ENCODE peak calls at places on chromosomes 13 and 19, in six cellular contexts. J is GM12878, Y is A549, I is IMR-90, U is K562, N is SK-N-SH. P is an unnamed sample.

GRCh38 chr19:55666343-55667005 is 8.6 kb upstream of the EPN1 start:
- DNase-seq in I (no peak), Y (no peak), J (no peak), N (no peak), U (no peak), P (no peak)

GRCh38 chr13:80551650-80552497 is 210.9 kb upstream of the SPRY2 start:
- DNase-seq in N (no peak), J (no peak), I (no peak), Y (no peak), U (peak; percentile 13), P (no peak)

GRCh38 chr19:12353375-12353774 is 12.1 kb downstream of the ZNF442 start:
- DNase-seq in J (no peak), N (no peak), U (no peak), I (no peak), Y (no peak), P (no peak)

GRCh38 chr13:46570273-46570672 is 17.3 kb downstream of the LRCH1 start:
- DNase-seq in U (no peak), I (no peak), N (no peak), Y (no peak), J (no peak), P (no peak)

GRCh38 chr19:4064073-4064550 is 2.6 kb downstream of the ZBTB7A start:
- DNase-seq in I (peak; percentile 37), Y (no peak), U (no peak), N (peak; percentile 63), J (no peak), P (no peak)

GRCh38 chr13:83065136-83065535 is 817.1 kb downstream of the SLITRK1 start:
- DNase-seq in N (no peak), I (peak; percentile 63), J (no peak), U (no peak), Y (no peak), P (no peak)

GRCh38 chr13:32267836-32268439 is 47.2 kb downstream of the ZAR1L start:
- DNase-seq in U (peak; percentile 8), N (no peak), Y (no peak), I (no peak), J (no peak), P (peak; percentile 90)

GRCh38 chr19:45475537-45476348 is 7.9 kb downstream of the FOSB start:
- DNase-seq in J (no peak), N (no peak), I (peak; percentile 32), U (no peak), Y (peak; percentile 74), P (no peak)

GRCh38 chr19:30153326-30154210 is 211.5 kb downstream of the URI1 start:
- DNase-seq in J (peak; percentile 34), U (no peak), Y (no peak), I (no peak), N (peak; percentile 85), P (no peak)

GRCh38 chr13:110525328-110526319 is 35.9 kb downstream of the RAB20 start:
- DNase-seq in N (no peak), I (no peak), U (no peak), J (peak; percentile 35), Y (no peak), P (no peak)

GRCh38 chr13:39417643-39418042 is 185.3 kb downstream of the LHFPL6 start:
- DNase-seq in J (no peak), Y (no peak), N (no peak), U (no peak), I (peak; percentile 72), P (peak; percentile 47)

GRCh38 chr13:48946163-48946562 is 29.5 kb upstream of the FNDC3A start:
- DNase-seq in Y (no peak), U (no peak), I (no peak), J (no peak), N (no peak), P (no peak)

GRCh38 chr19:2242811-2243210 is 6.2 kb downstream of the SF3A2 start:
- DNase-seq in U (no peak), N (no peak), Y (no peak), J (no peak), I (no peak), P (no peak)

GRCh38 chr13:20182231-20182846 is 10.4 kb downstream of the GJB2 start:
- DNase-seq in J (peak; percentile 35), N (peak; percentile 84), Y (peak; percentile 71), U (peak; percentile 51), I (peak; percentile 80), P (no peak)

GRCh38 chr19:51689751-51690358 is 3.3 kb upstream of the SPACA6 start:
- DNase-seq in U (peak; percentile 39), J (no peak), I (no peak), Y (peak; percentile 87), N (peak; percentile 77), P (no peak)

GRCh38 chr19:38194061-38194701 is 29.8 kb downstream of the DPF1 start:
- DNase-seq in I (no peak), Y (peak; percentile 78), N (no peak), U (no peak), J (no peak), P (no peak)

GRCh38 chr19:37007587-37008220 is 70.5 kb upstream of the ZNF420 start:
- DNase-seq in J (no peak), U (peak; percentile 52), I (no peak), N (peak; percentile 28), Y (peak; percentile 61), P (no peak)

GRCh38 chr19:33226550-33227241 is 1.0 kb upstream of the SLC7A10 start:
- DNase-seq in N (peak; percentile 85), Y (peak; percentile 67), U (no peak), J (no peak), I (no peak), P (peak; percentile 87)
- TF ChIP-seq RAD21 in N (no peak), Y (no peak), U (no peak), J (no peak), I (no peak), P (no peak)

GRCh38 chr13:113179374-113180230 is 21.2 kb downstream of the PROZ start:
- DNase-seq in N (no peak), J (no peak), U (no peak), Y (no peak), I (peak; percentile 82), P (no peak)
- TF ChIP-seq RFX5 in N (no peak), J (no peak), U (no peak), Y (no peak), I (no peak), P (no peak)

DNA sequence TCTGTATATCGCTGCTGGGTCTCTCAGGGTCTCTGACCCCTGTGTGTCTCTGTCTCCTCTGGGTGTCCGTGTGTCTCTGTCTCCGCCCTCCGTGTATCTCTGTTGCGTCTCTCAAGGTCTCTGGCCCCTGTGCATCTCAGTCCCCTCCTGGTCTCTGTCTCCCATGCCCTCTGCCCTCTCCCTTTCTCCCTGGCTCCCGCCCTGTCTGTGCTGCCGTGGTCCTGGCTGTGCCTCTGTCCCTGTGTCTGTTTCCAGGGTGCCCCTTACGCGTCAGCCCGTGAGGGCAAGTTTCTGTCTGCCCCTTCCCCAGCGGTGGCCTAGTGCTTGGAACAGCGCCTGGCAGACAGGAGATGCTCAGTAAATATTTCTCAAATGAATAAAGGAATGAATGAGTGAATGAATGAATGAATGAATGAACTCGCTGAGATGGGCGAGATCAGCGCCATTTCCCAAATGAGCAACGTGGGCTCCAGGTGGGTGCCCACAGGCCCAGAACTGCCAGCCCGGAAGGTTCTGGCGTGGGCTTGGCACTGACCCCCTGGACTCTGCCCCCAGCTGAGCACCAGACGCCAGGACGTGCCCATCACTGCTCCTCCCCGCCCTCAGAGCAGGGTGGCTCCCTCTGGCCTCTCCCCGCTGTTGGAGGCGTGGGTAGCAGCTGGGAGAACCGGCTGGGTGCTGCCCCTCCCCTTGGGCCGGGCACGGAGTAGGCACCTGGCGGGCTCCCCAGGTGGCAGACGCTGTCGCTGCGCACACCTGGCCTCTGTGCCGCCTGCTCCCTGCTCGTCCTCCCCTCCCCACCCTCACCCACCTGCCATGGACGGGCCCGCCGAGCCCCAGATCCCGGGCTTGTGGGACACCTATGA is at the start of gene SULT2B1:
- DNase-seq in U (no peak), N (peak; percentile 39), Y (peak; percentile 78), J (no peak), I (no peak), P (no peak)
- TF ChIP-seq RAD21 in U (no peak), N (no peak), Y (no peak), J (no peak), I (no peak), P (no peak)

GRCh38 chr19:10269333-10270179 is 1.4 kb upstream of the ICAM1 start:
- DNase-seq in J (no peak), N (peak; percentile 91), I (peak; percentile 65), Y (peak; percentile 63), U (peak; percentile 85), P (no peak)
- TF ChIP-seq RFX5 in J (no peak), N (no peak), I (no peak), Y (no peak), U (no peak), P (peak; percentile 10)

GRCh38 chr13:42968906-42969305 is 23.1 kb downstream of the EPSTI1 start:
- DNase-seq in U (no peak), J (no peak), Y (no peak), I (no peak), N (no peak), P (no peak)
- TF ChIP-seq RAD21 in U (no peak), J (no peak), Y (no peak), I (no peak), N (no peak), P (peak; percentile 13)

GRCh38 chr19:35407619-35408018 is 36.8 kb downstream of the GPR42 start:
- DNase-seq in J (no peak), I (no peak), Y (no peak), N (no peak), U (no peak), P (no peak)

GRCh38 chr19:35409191-35409590 is 38.3 kb downstream of the GPR42 start:
- DNase-seq in J (no peak), N (no peak), U (no peak), I (no peak), Y (no peak), P (no peak)

GRCh38 chr19:35408284-35409171 is 37.7 kb downstream of the GPR42 start:
- DNase-seq in Y (no peak), I (no peak), J (peak; percentile 76), N (no peak), U (no peak), P (no peak)

GRCh38 chr19:35403116-35403760 is 32.4 kb downstream of the GPR42 start:
- DNase-seq in I (no peak), Y (no peak), N (no peak), U (no peak), J (no peak), P (no peak)

DNA sequence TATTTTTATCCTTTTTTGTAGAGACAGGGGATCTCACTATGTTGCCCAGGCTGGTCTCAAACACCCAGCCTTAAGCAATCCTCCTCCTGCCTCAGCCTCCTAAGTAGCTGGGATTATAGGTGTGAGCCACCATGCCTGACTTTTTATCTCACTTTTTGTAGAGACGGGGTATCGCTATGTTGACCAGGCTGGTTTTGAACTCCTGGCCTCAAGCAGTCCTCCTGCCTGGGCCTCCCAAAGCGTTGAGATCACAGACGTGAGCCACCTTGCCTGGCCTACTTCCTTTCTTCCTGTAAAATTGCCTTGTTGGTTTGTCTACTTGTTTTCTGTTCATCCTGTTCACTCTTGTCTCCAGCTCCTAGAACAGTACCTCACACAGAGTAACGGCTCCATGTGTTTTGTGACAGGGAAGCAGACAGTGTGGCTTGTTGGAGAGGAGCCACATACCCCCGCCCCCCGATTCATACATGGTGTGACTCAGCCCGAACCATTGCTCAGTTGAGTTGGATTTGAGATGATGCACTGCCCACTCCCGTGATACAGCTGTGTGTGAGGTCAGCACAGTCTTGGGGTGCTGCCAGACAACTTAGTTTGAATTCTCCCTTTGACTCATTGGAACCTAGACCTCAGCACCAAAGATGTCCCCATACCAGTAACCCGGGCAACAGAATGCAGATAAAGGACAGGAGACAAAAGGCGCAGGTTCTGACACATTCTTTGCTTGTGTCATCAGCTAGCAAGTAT is 34.2 kb downstream of the GPR42 start:
- DNase-seq in U (peak; percentile 20), N (no peak), I (peak; percentile 92), J (peak; percentile 95), Y (peak; percentile 66), P (no peak)
- TF ChIP-seq RFX5 in U (no peak), N (no peak), I (no peak), J (no peak), Y (no peak), P (no peak)

GRCh38 chr19:7763696-7764095 is 653 bp downstream of the CLEC4M start:
- DNase-seq in N (no peak), Y (no peak), U (no peak), I (no peak), J (no peak), P (no peak)
- TF ChIP-seq RAD21 in N (no peak), Y (no peak), U (no peak), I (no peak), J (no peak), P (no peak)

P was measured in H1.